ENCODE peak calls at places on chromosomes 1 and 21, in ten cellular contexts. S is HT1080; C is Calu3; M is activated T-cell treated with anti-CD3 and anti-CD28 coated beads for 48 hours; U is activated naive CD4-positive, alpha-beta T cell; L is fibroblast of lung; T is left cardiac atrium; J is upper lobe of right lung; Z is thoracic aorta; I is CD4-positive, alpha-beta memory T cell. R is an unnamed sample.

GRCh38 chr1:166189126-166189525 is 22.3 kb upstream of the FAM78B start:
- DNase-seq in Z (no peak), S (peak), J (no peak), I (no peak), T (no peak), U (no peak), M (no peak), L (no peak), C (no peak), R (no peak)

GRCh38 chr1:109877320-109877771 is 33.3 kb upstream of the CSF1 start:
- DNase-seq in Z (no peak), J (peak), T (peak), C (peak), S (peak), U (no peak), M (no peak), I (no peak), L (peak), R (peak)

GRCh38 chr1:37478890-37479254 is 4.5 kb downstream of the ZC3H12A start:
- DNase-seq in Z (no peak), S (peak), C (no peak), T (no peak), I (peak), J (no peak), U (no peak), M (no peak), L (peak), R (no peak)

GRCh38 chr21:27764056-27764455 is 797.2 kb upstream of the ADAMTS5 start:
- DNase-seq in M (no peak), C (no peak), J (no peak), U (no peak), Z (no peak), L (peak), S (no peak), T (no peak), I (no peak), R (no peak)

GRCh38 chr1:180156201-180156600 is 1.5 kb downstream of the QSOX1 start:
- DNase-seq in L (peak), I (no peak), Z (no peak), S (no peak), U (no peak), C (no peak), J (no peak), T (no peak), M (no peak), R (no peak)

GRCh38 chr1:34009340-34009975 is 145.6 kb downstream of the HMGB4 start:
- DNase-seq in I (no peak), M (no peak), L (no peak), Z (no peak), S (no peak), J (no peak), U (no peak), T (no peak), C (no peak), R (no peak)

GRCh38 chr21:42567181-42567560 is 53.5 kb downstream of the SLC37A1 start:
- DNase-seq in S (no peak), C (no peak), Z (no peak), J (peak), L (no peak), I (no peak), U (no peak), T (no peak), M (no peak), R (no peak)

GRCh38 chr1:248858096-248858890 is 592 bp downstream of the ZNF692 start:
- DNase-seq in M (peak), I (no peak), U (peak), T (peak), L (peak), Z (no peak), J (peak), S (peak), C (peak), R (peak)

GRCh38 chr1:231338270-231339128 is at the start of gene SPRTN:
- DNase-seq in M (no peak), L (peak), U (no peak), S (no peak), J (no peak), T (no peak), Z (no peak), C (no peak), I (no peak), R (no peak)

GRCh38 chr1:235012436-235013210 is 116.0 kb downstream of the TOMM20 start:
- DNase-seq in M (no peak), I (no peak), Z (no peak), C (no peak), L (no peak), U (no peak), T (no peak), S (no peak), J (no peak), R (peak)

GRCh38 chr1:203306089-203306969 is 1.0 kb downstream of the BTG2 start:
- DNase-seq in C (peak), S (peak), T (peak), J (peak), I (peak), L (peak), U (no peak), M (no peak), Z (peak), R (peak)

GRCh38 chr1:230901711-230902110 is 33.4 kb upstream of the C1orf198 start:
- DNase-seq in C (no peak), S (no peak), Z (no peak), I (no peak), L (no peak), J (peak), T (no peak), M (no peak), U (no peak), R (no peak)

GRCh38 chr21:35861656-35862055 is 198.7 kb downstream of the SETD4 start:
- DNase-seq in L (no peak), T (no peak), M (no peak), S (no peak), U (no peak), C (no peak), Z (no peak), I (no peak), J (no peak), R (no peak)

GRCh38 chr1:163076446-163076845 is 7.3 kb downstream of the RGS4 start:
- DNase-seq in J (no peak), M (no peak), L (no peak), I (no peak), T (no peak), U (no peak), Z (no peak), C (no peak), S (no peak), R (no peak)

GRCh38 chr1:234972411-234973191 is 156.0 kb downstream of the TOMM20 start:
- DNase-seq in T (no peak), L (no peak), U (no peak), J (no peak), I (peak), S (no peak), Z (no peak), C (no peak), M (no peak), R (no peak)

GRCh38 chr1:32142446-32143301 is 34.8 kb downstream of the KPNA6 start:
- DNase-seq in C (no peak), Z (no peak), U (no peak), S (peak), I (no peak), J (no peak), M (no peak), T (peak), L (peak), R (peak)

GRCh38 chr1:23483327-23484252 is at the start of gene ASAP3:
- DNase-seq in C (peak), M (no peak), Z (no peak), T (peak), J (peak), S (no peak), I (no peak), U (no peak), L (peak), R (no peak)

GRCh38 chr21:42113926-42114409 is 42.9 kb downstream of the UMODL1 start:
- DNase-seq in L (no peak), M (no peak), T (no peak), J (no peak), I (no peak), U (no peak), S (no peak), Z (no peak), C (no peak), R (no peak)